ENCODE peak calls at places on chromosomes 1 and 21, in five cellular contexts. V is AG08395, R is DMS153, D is thoracic aorta, M is NAMALWA. E is an unnamed sample.

GRCh38 chr1:232416026-232416568 is 213.8 kb downstream of the SIPA1L2 start:
- DNase-seq in V (no peak), R (no peak), D (no peak), M (no peak), E (no peak)

GRCh38 chr1:60697204-60697994 is 385.0 kb upstream of the NFIA start:
- DNase-seq in V (no peak), R (peak; percentile 7), D (no peak), M (no peak), E (no peak)

GRCh38 chr1:207897188-207897587 is 13.7 kb downstream of the CD34 start:
- DNase-seq in V (no peak), R (no peak), D (no peak), M (peak; percentile 27), E (no peak)

GRCh38 chr1:101178688-101179491 is 57.9 kb upstream of the S1PR1 start:
- DNase-seq in V (no peak), R (no peak), D (no peak), M (peak; percentile 23), E (no peak)

GRCh38 chr1:36729289-36729688 is 246.6 kb upstream of the CSF3R start:
- DNase-seq in V (no peak), R (no peak), D (no peak), M (no peak), E (no peak)

GRCh38 chr1:65762081-65762862 is 30.4 kb upstream of the PDE4B start:
- DNase-seq in V (peak; percentile 42), R (no peak), D (no peak), M (no peak), E (peak; percentile 10)

GRCh38 chr1:183185941-183186490 is at the start of gene LAMC2:
- DNase-seq in V (no peak), R (peak; percentile 87), D (no peak), M (no peak), E (peak; percentile 67)

GRCh38 chr21:40631201-40631600 is 215.8 kb downstream of the DSCAM start:
- DNase-seq in V (peak; percentile 26), R (no peak), D (no peak), M (no peak), E (no peak)

GRCh38 chr21:31683029-31683428 is 23.5 kb downstream of the SOD1 start:
- DNase-seq in V (no peak), R (no peak), D (no peak), M (no peak), E (no peak)

GRCh38 chr1:12276225-12276624 is 46.4 kb downstream of the VPS13D start:
- DNase-seq in V (peak; percentile 66), R (no peak), D (no peak), M (peak; percentile 59), E (peak; percentile 50)

GRCh38 chr1:181390350-181391080 is 92.8 kb upstream of the CACNA1E start:
- DNase-seq in V (no peak), R (peak; percentile 97), D (no peak), M (no peak), E (no peak)

GRCh38 chr1:221672160-221672762 is 69.6 kb downstream of the DUSP10 start:
- DNase-seq in V (peak; percentile 31), R (no peak), D (no peak), M (no peak), E (no peak)

GRCh38 chr1:70458120-70458519 is 47.1 kb downstream of the CTH start:
- DNase-seq in V (no peak), R (no peak), D (no peak), M (no peak), E (no peak)

GRCh38 chr1:241888232-241888631 is 40.2 kb downstream of the EXO1 start:
- DNase-seq in V (peak; percentile 13), R (no peak), D (no peak), M (no peak), E (no peak)

GRCh38 chr1:25866288-25866687 is 7.0 kb upstream of the AUNIP start:
- DNase-seq in V (no peak), R (no peak), D (no peak), M (no peak), E (no peak)

GRCh38 chr1:215567491-215568286 is 585 bp downstream of the KCTD3 start:
- DNase-seq in V (peak; percentile 57), R (peak; percentile 66), D (no peak), M (peak; percentile 36), E (peak; percentile 67)

GRCh38 chr1:40746344-40747090 is 37.1 kb upstream of the KCNQ4 start:
- DNase-seq in V (no peak), R (no peak), D (no peak), M (no peak), E (no peak)

GRCh38 chr1:181516706-181517105 is 33.4 kb downstream of the CACNA1E start:
- DNase-seq in V (no peak), R (no peak), D (no peak), M (no peak), E (no peak)

GRCh38 chr21:32370971-32371766 is 21.6 kb downstream of the URB1 start:
- DNase-seq in V (no peak), R (no peak), D (no peak), M (no peak), E (no peak)

GRCh38 chr1:113073457-113073950 is 506 bp downstream of the LRIG2 start:
- DNase-seq in V (peak; percentile 55), R (no peak), D (no peak), M (no peak), E (peak; percentile 72)

GRCh38 chr1:116738673-116739370 is 15.4 kb upstream of the CD2 start:
- DNase-seq in V (no peak), R (no peak), D (no peak), M (no peak), E (no peak)

GRCh38 chr1:193322218-193322617 is 135.8 kb upstream of the B3GALT2 start:
- DNase-seq in V (peak; percentile 51), R (no peak), D (no peak), M (no peak), E (no peak)

GRCh38 chr1:77016371-77016770 is 149.1 kb downstream of the ST6GALNAC5 start:
- DNase-seq in V (no peak), R (no peak), D (no peak), M (no peak), E (no peak)

GRCh38 chr1:9437931-9438330 is 101.3 kb upstream of the SLC25A33 start:
- DNase-seq in V (no peak), R (no peak), D (peak; percentile 65), M (no peak), E (no peak)

GRCh38 chr1:147292635-147293251 is 50.3 kb downstream of the CHD1L start:
- DNase-seq in V (peak; percentile 73), R (no peak), D (no peak), M (no peak), E (no peak)

GRCh38 chr1:5286244-5286643 is 631.8 kb downstream of the AJAP1 start:
- DNase-seq in V (no peak), R (no peak), D (no peak), M (peak; percentile 35), E (no peak)

GRCh38 chr1:184449916-184450315 is 63.1 kb downstream of the C1orf21 start:
- DNase-seq in V (no peak), R (no peak), D (no peak), M (no peak), E (no peak)

GRCh38 chr21:42541174-42541573 is 27.5 kb downstream of the SLC37A1 start:
- DNase-seq in V (no peak), R (no peak), D (no peak), M (no peak), E (no peak)

GRCh38 chr1:43861337-43861736 is 72.3 kb upstream of the ARTN start:
- DNase-seq in V (no peak), R (no peak), D (no peak), M (no peak), E (no peak)

GRCh38 chr21:28256420-28256831 is 736.3 kb downstream of the LTN1 start:
- DNase-seq in V (no peak), R (no peak), D (no peak), M (no peak), E (no peak)